ENCODE peak calls at places on chromosome 6, in ten cellular contexts. B, W, M, Y, H, S, E, A, I and X are unnamed samples.

GRCh38 chr6:129638055-129639019 is 71.6 kb downstream of the ARHGAP18 start:
- DNase-seq in B (peak; percentile 38), W (no peak), M (peak; percentile 43), Y (no peak), H (no peak), S (no peak), E (peak; percentile 37), A (no peak), I (no peak), X (no peak)

GRCh38 chr6:33424855-33425667 is 5.2 kb downstream of the SYNGAP1 start:
- DNase-seq in B (no peak), W (no peak), M (no peak), Y (no peak), H (no peak), S (no peak), E (no peak), A (no peak), I (peak; percentile 24), X (no peak)

GRCh38 chr6:139686308-139686707 is 311.9 kb upstream of the CITED2 start:
- DNase-seq in B (no peak), W (no peak), M (no peak), Y (no peak), H (no peak), S (no peak), E (peak; percentile 32), A (peak; percentile 56), I (no peak), X (no peak)

GRCh38 chr6:130547723-130548122 is 181.9 kb downstream of the TMEM200A start:
- DNase-seq in B (no peak), W (no peak), M (no peak), Y (no peak), H (no peak), S (no peak), E (no peak), A (no peak), I (peak; percentile 5), X (no peak)

GRCh38 chr6:165661416-165662001 is 1.5 kb downstream of the PDE10A start:
- DNase-seq in B (no peak), W (no peak), M (peak; percentile 26), Y (no peak), H (no peak), S (no peak), E (no peak), A (no peak), I (peak; percentile 51), X (peak; percentile 24)

GRCh38 chr6:33744895-33745546 is 1.7 kb downstream of the IP6K3 start:
- DNase-seq in B (no peak), W (no peak), M (no peak), Y (no peak), H (no peak), S (peak; percentile 84), E (peak; percentile 50), A (no peak), I (peak; percentile 25), X (peak; percentile 31)

GRCh38 chr6:141562181-141562800 is 570.4 kb upstream of the GJE1 start:
- DNase-seq in B (no peak), W (no peak), M (no peak), Y (no peak), H (peak; percentile 53), S (no peak), E (peak; percentile 36), A (peak; percentile 42), I (peak; percentile 56), X (peak; percentile 30)

GRCh38 chr6:147708170-147708569 is 199.7 kb downstream of the SAMD5 start:
- DNase-seq in B (no peak), W (no peak), M (no peak), Y (no peak), H (no peak), S (no peak), E (no peak), A (no peak), I (no peak), X (no peak)

GRCh38 chr6:131164506-131164905 is 29.2 kb downstream of the AKAP7 start:
- DNase-seq in B (no peak), W (no peak), M (no peak), Y (no peak), H (no peak), S (no peak), E (peak; percentile 21), A (peak; percentile 62), I (no peak), X (no peak)

GRCh38 chr6:143264291-143264834 is 186.1 kb downstream of the ADAT2 start:
- DNase-seq in B (no peak), W (no peak), M (no peak), Y (no peak), H (no peak), S (no peak), E (no peak), A (no peak), I (no peak), X (no peak)

GRCh38 chr6:12729467-12729866 is 12.9 kb downstream of the PHACTR1 start:
- DNase-seq in B (no peak), W (no peak), M (no peak), Y (no peak), H (no peak), S (no peak), E (no peak), A (no peak), I (no peak), X (no peak)

GRCh38 chr6:75611702-75612375 is 10.2 kb downstream of the SENP6 start:
- DNase-seq in B (no peak), W (no peak), M (no peak), Y (no peak), H (no peak), S (no peak), E (peak; percentile 9), A (peak; percentile 75), I (no peak), X (no peak)

GRCh38 chr6:118893095-118893881 is 664 bp upstream of the ASF1A start:
- DNase-seq in B (no peak), W (no peak), M (peak; percentile 32), Y (peak; percentile 41), H (peak; percentile 65), S (peak; percentile 76), E (peak; percentile 70), A (peak; percentile 87), I (no peak), X (no peak)